ENCODE peak calls at places on chromosomes 16 and 17, in ten cellular contexts. W is mesendoderm, R is IMR-90, Q is H9, A is MM.1S, V is HCT116, K is mammary epithelial cell, L is mesenchymal stem cell, O is PC-3, H is endothelial cell of umbilical vein. P is an unnamed sample.

GRCh38 chr16:67144943-67145342 is 5.9 kb downstream of the B3GNT9 start:
- DNase-seq in W (no peak), R (no peak), Q (no peak), A (no peak), V (no peak), K (no peak), L (no peak), O (no peak), H (no peak), P (no peak)

GRCh38 chr16:24504467-24505345 is 34.7 kb upstream of the RBBP6 start:
- DNase-seq in W (peak), R (peak), Q (peak), A (peak), V (peak), K (peak), L (peak), O (peak), H (peak), P (peak)

GRCh38 chr16:25063865-25064264 is 47.7 kb upstream of the LCMT1 start:
- DNase-seq in W (no peak), R (peak), Q (no peak), A (no peak), V (no peak), K (no peak), L (peak), O (no peak), H (no peak), P (peak)

GRCh38 chr17:74736423-74737298 is at the start of gene RAB37:
- DNase-seq in W (peak), R (no peak), Q (peak), A (no peak), V (peak), K (no peak), L (no peak), O (no peak), H (no peak), P (peak)

GRCh38 chr17:27572665-27573064 is 58.3 kb upstream of the LGALS9 start:
- DNase-seq in W (peak), R (peak), Q (no peak), A (no peak), V (no peak), K (no peak), L (peak), O (no peak), H (no peak), P (peak)

GRCh38 chr16:56341656-56342397 is 83.5 kb downstream of the AMFR start:
- DNase-seq in W (no peak), R (no peak), Q (no peak), A (no peak), V (no peak), K (no peak), L (no peak), O (no peak), H (no peak), P (no peak)

GRCh38 chr17:73798111-73798748 is 154.0 kb upstream of the SDK2 start:
- DNase-seq in W (no peak), R (peak), Q (no peak), A (no peak), V (no peak), K (peak), L (peak), O (peak), H (no peak), P (peak)

GRCh38 chr17:73802871-73803270 is 158.6 kb upstream of the SDK2 start:
- DNase-seq in W (peak), R (no peak), Q (no peak), A (no peak), V (no peak), K (no peak), L (no peak), O (no peak), H (no peak), P (no peak)

GRCh38 chr17:42845918-42846593 is 1.7 kb downstream of the AOC2 start:
- DNase-seq in W (no peak), R (no peak), Q (no peak), A (no peak), V (no peak), K (peak), L (no peak), O (peak), H (no peak), P (no peak)

GRCh38 chr17:26773189-26774188 is 520.4 kb upstream of the WSB1 start:
- DNase-seq in W (no peak), R (no peak), Q (no peak), A (no peak), V (no peak), K (no peak), L (no peak), O (no peak), H (no peak), P (no peak)

GRCh38 chr17:29291163-29291752 is 2.7 kb downstream of the NUFIP2 start:
- DNase-seq in W (peak), R (peak), Q (no peak), A (peak), V (peak), K (peak), L (peak), O (peak), H (peak), P (peak)

GRCh38 chr17:15967706-15968399 is 22.9 kb downstream of the ADORA2B start:
- DNase-seq in W (no peak), R (no peak), Q (no peak), A (no peak), V (no peak), K (no peak), L (no peak), O (no peak), H (no peak), P (no peak)

GRCh38 chr16:12320298-12320706 is 343.8 kb downstream of the SNX29 start:
- DNase-seq in W (peak), R (peak), Q (no peak), A (no peak), V (no peak), K (no peak), L (peak), O (no peak), H (no peak), P (peak)

GRCh38 chr17:33014751-33015150 is 23.1 kb downstream of the SPACA3 start:
- DNase-seq in W (no peak), R (peak), Q (peak), A (no peak), V (no peak), K (no peak), L (no peak), O (no peak), H (no peak), P (no peak)

GRCh38 chr17:72392056-72393010 is 271.5 kb downstream of the SOX9 start:
- DNase-seq in W (no peak), R (peak), Q (no peak), A (peak), V (no peak), K (no peak), L (peak), O (peak), H (no peak), P (peak)

GRCh38 chr17:59837362-59838195 is 55.2 kb downstream of the TUBD1 start:
- DNase-seq in W (peak), R (peak), Q (peak), A (no peak), V (peak), K (peak), L (peak), O (peak), H (peak), P (peak)

GRCh38 chr16:4285167-4285566 is 12.3 kb upstream of the TFAP4 start:
- DNase-seq in W (no peak), R (no peak), Q (no peak), A (no peak), V (no peak), K (no peak), L (no peak), O (no peak), H (no peak), P (no peak)

GRCh38 chr17:64262422-64263260 is at the start of gene TEX2:
- DNase-seq in W (no peak), R (no peak), Q (peak), A (peak), V (no peak), K (peak), L (peak), O (peak), H (peak), P (peak)

GRCh38 chr17:81329279-81329926 is 34.3 kb upstream of the SLC38A10 start:
- DNase-seq in W (peak), R (peak), Q (peak), A (peak), V (peak), K (peak), L (peak), O (peak), H (peak), P (peak)

GRCh38 chr16:53744449-53744848 is 40.5 kb downstream of the FTO start:
- DNase-seq in W (peak), R (no peak), Q (peak), A (no peak), V (no peak), K (no peak), L (no peak), O (peak), H (no peak), P (no peak)

GRCh38 chr17:76382803-76383644 is 1.4 kb upstream of the SPHK1 start:
- DNase-seq in W (peak), R (peak), Q (peak), A (peak), V (no peak), K (peak), L (peak), O (peak), H (peak), P (peak)

GRCh38 chr16:31010539-31010938 is at the start of gene STX1B:
- DNase-seq in W (peak), R (no peak), Q (peak), A (no peak), V (no peak), K (no peak), L (no peak), O (no peak), H (no peak), P (peak)

GRCh38 chr17:32971171-32971570 is 20.5 kb upstream of the SPACA3 start:
- DNase-seq in W (no peak), R (no peak), Q (no peak), A (peak), V (no peak), K (peak), L (peak), O (peak), H (no peak), P (peak)

GRCh38 chr17:82399601-82400101 is 18.5 kb upstream of the HEXD start:
- DNase-seq in W (no peak), R (no peak), Q (no peak), A (no peak), V (no peak), K (no peak), L (no peak), O (no peak), H (no peak), P (no peak)

GRCh38 chr16:649646-650045 is 481 bp downstream of the WDR90 start:
- DNase-seq in W (no peak), R (no peak), Q (no peak), A (peak), V (no peak), K (no peak), L (peak), O (no peak), H (no peak), P (peak)

GRCh38 chr16:80825365-80825758 is 21.0 kb upstream of the CDYL2 start:
- DNase-seq in W (no peak), R (no peak), Q (no peak), A (no peak), V (no peak), K (no peak), L (no peak), O (no peak), H (no peak), P (no peak)

GRCh38 chr17:73156887-73157870 is 7.6 kb upstream of the SSTR2 start:
- DNase-seq in W (peak), R (no peak), Q (no peak), A (no peak), V (no peak), K (no peak), L (no peak), O (no peak), H (no peak), P (no peak)

GRCh38 chr16:11391576-11391975 is 46.3 kb downstream of the RMI2 start:
- DNase-seq in W (no peak), R (no peak), Q (peak), A (no peak), V (no peak), K (no peak), L (no peak), O (peak), H (no peak), P (no peak)

GRCh38 chr17:17623904-17624303 is 32.4 kb upstream of the PEMT start:
- DNase-seq in W (no peak), R (no peak), Q (no peak), A (no peak), V (no peak), K (no peak), L (no peak), O (no peak), H (no peak), P (no peak)

GRCh38 chr17:71548540-71549190 is 572.2 kb upstream of the SOX9 start:
- DNase-seq in W (peak), R (peak), Q (no peak), A (no peak), V (no peak), K (peak), L (no peak), O (peak), H (no peak), P (peak)

GRCh38 chr17:7211512-7212277 is 7.9 kb downstream of the DLG4 start:
- DNase-seq in W (peak), R (no peak), Q (peak), A (no peak), V (no peak), K (no peak), L (no peak), O (no peak), H (no peak), P (no peak)

GRCh38 chr16:26765087-26765486 is 301.6 kb upstream of the C16orf82 start:
- DNase-seq in W (peak), R (no peak), Q (peak), A (no peak), V (no peak), K (no peak), L (no peak), O (no peak), H (no peak), P (peak)

GRCh38 chr16:50999181-50999580 is 151.9 kb downstream of the SALL1 start:
- DNase-seq in W (peak), R (no peak), Q (no peak), A (no peak), V (no peak), K (no peak), L (no peak), O (no peak), H (no peak), P (peak)
- H3K9ac ChIP-seq in W (no peak), R (no peak), Q (no peak), A (no peak), V (no peak), K (no peak), L (no peak), O (no peak), H (no peak), P (no peak)

GRCh38 chr16:29290631-29291247 is 115.8 kb downstream of the NPIPB11 start:
- DNase-seq in W (peak), R (peak), Q (peak), A (peak), V (peak), K (peak), L (peak), O (peak), H (peak), P (peak)
- H3K4me2 ChIP-seq in W (no peak), R (peak), Q (no peak), A (peak), V (peak), K (peak), L (peak), O (peak), H (peak), P (peak)

DNA sequence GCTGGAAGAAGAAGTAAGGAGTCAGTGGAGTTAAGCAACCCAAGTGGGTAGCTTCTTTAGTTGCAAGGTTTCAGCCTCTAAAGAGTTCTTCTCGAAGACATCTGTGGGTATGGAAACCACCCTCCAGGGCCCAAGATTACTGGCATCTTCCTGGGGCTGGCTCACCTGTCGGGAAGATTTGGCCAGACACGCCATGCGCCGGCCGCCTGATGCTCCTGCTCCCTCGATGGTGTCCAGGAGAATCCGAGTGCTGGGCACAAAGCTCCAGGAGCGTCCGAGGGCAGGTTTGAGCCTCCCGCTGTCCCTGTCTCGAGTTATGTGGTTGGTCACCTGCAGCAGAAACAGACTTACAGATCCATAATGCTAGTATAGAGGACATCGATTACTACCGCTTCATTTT is 18.6 kb downstream of the RAD51D start:
- DNase-seq in W (no peak), R (no peak), Q (no peak), A (no peak), V (no peak), K (no peak), L (no peak), O (no peak), H (no peak), P (no peak)
- H3K27ac ChIP-seq in W (no peak), R (no peak), Q (no peak), A (no peak), V (no peak), K (no peak), L (no peak), O (no peak), H (no peak), P (no peak)

DNA sequence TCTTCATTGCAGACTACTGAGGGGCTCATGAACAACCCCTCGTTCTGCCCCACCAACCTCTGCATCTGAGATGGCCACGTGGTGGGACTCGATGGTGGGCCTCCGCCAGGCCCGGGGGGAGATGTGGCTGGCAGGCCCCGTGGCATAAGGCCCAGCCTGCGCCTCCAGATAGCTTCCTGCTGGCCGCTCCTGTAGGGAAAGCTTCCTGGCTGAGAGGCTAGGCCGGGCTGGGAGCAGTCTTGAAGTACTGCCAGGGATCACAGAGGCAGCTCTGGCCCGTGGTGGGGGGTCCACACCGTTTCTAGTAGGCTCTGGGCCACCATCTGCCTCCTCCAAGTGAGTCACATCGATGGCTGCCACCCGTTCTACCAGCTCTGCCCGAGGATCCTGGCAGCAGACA is 7.6 kb downstream of the CAMKK1 start:
- DNase-seq in W (no peak), R (no peak), Q (no peak), A (no peak), V (no peak), K (no peak), L (no peak), O (no peak), H (peak), P (no peak)
- H3K9ac ChIP-seq in W (no peak), R (no peak), Q (no peak), A (no peak), V (no peak), K (no peak), L (peak), O (no peak), H (no peak), P (peak)

DNA sequence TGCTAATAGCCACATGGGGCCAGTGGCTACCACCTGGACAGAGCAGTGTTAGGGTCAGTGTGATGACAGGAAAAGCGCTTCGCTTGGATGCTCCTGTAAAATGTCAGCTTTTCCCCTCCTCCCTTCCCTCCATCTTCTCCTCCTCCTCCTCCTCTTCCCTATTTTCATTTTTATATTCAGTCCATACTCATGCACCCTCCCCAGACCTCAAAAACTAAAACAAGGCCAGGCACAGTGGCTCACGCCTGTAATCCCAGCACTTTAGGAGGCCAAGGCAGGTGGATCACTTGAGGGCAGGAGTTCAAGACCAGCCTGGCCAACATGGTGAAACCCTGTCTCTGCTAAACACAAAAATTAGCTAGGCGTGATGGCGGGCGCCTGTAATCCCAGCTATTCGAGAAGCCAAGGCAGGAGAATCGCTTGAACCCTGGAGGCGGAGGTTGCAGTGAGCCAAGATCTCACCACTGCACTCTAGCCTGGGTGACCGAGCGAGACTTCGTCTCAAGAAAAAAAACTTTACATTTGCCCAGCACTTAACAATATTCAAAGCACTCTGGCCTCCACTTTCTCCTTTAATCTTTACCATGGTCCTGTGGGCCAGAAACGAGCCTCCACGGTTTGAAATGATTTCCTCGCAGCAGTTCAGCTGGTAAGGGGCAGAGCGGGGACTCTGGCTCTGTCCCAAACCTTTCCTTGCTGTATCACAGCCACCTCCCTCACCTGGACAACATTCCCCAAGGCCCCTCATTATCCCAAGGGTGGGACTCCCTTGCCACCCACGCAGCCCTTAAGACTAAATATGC is 21.8 kb downstream of the ANKRD40 start:
- DNase-seq in W (no peak), R (no peak), Q (no peak), A (no peak), V (no peak), K (no peak), L (no peak), O (no peak), H (no peak), P (no peak)
- H3K4me2 ChIP-seq in W (no peak), R (no peak), Q (no peak), A (no peak), V (peak), K (peak), L (no peak), O (peak), H (no peak), P (peak)

GRCh38 chr16:79434097-79434496 is 166.4 kb downstream of the MAF start:
- DNase-seq in W (no peak), R (no peak), Q (no peak), A (no peak), V (no peak), K (no peak), L (no peak), O (no peak), H (no peak), P (no peak)

GRCh38 chr16:79434771-79435170 is 165.8 kb downstream of the MAF start:
- DNase-seq in W (no peak), R (no peak), Q (no peak), A (no peak), V (no peak), K (no peak), L (no peak), O (no peak), H (no peak), P (no peak)

GRCh38 chr16:79439866-79440265 is 160.7 kb downstream of the MAF start:
- DNase-seq in W (no peak), R (no peak), Q (no peak), A (no peak), V (no peak), K (no peak), L (no peak), O (no peak), H (no peak), P (no peak)

GRCh38 chr16:79436885-79437284 is 163.7 kb downstream of the MAF start:
- DNase-seq in W (no peak), R (no peak), Q (no peak), A (no peak), V (no peak), K (no peak), L (no peak), O (no peak), H (no peak), P (no peak)

GRCh38 chr16:79437764-79438728 is 162.5 kb downstream of the MAF start:
- DNase-seq in W (peak), R (no peak), Q (peak), A (no peak), V (no peak), K (no peak), L (no peak), O (no peak), H (no peak), P (no peak)
- H3K27ac ChIP-seq in W (no peak), R (no peak), Q (no peak), A (no peak), V (no peak), K (no peak), L (peak), O (no peak), H (no peak), P (no peak)

GRCh38 chr16:85635545-85636140 is 22.5 kb downstream of the GSE1 start:
- DNase-seq in W (no peak), R (no peak), Q (no peak), A (no peak), V (no peak), K (peak), L (no peak), O (no peak), H (no peak), P (no peak)
- H3K9ac ChIP-seq in W (no peak), R (no peak), Q (no peak), A (no peak), V (no peak), K (no peak), L (no peak), O (no peak), H (no peak), P (no peak)

P was measured in GM23248.